ENCODE peak calls at places on chromosomes 4 and X, in four cellular contexts. Q is brain microvascular endothelial cell, A is RWPE1, M is neural crest cell. O is an unnamed sample.

GRCh38 chr4:26083987-26084386 is 170.0 kb downstream of the SMIM20 start:
- DNase-seq in Q (peak; percentile 70), A (peak; percentile 86), M (no peak), O (peak; percentile 62)

GRCh38 chr4:149441338-149441737 is 374.3 kb downstream of the IQCM start:
- DNase-seq in Q (peak; percentile 24), A (peak; percentile 3), M (no peak), O (peak; percentile 4)

GRCh38 chr4:11623726-11624037 is 195.0 kb upstream of the HS3ST1 start:
- DNase-seq in Q (no peak), A (no peak), M (no peak), O (no peak)

GRCh38 chr4:1728061-1728980 is 7.0 kb downstream of the TACC3 start:
- DNase-seq in Q (no peak), A (no peak), M (no peak), O (no peak)

GRCh38 chrX:150913511-150913910 is 15.0 kb upstream of the CD99L2 start:
- DNase-seq in Q (no peak), A (no peak), M (no peak), O (peak; percentile 41)

GRCh38 chr4:154559141-154559841 is 3.5 kb upstream of the FGB start:
- DNase-seq in Q (peak; percentile 75), A (peak; percentile 57), M (no peak), O (no peak)

GRCh38 chr4:76198411-76199237 is 15.0 kb downstream of the SCARB2 start:
- DNase-seq in Q (peak; percentile 82), A (peak; percentile 46), M (peak; percentile 41), O (peak; percentile 42)

GRCh38 chr4:76704133-76704881 is 193.6 kb downstream of the SOWAHB start:
- DNase-seq in Q (peak; percentile 34), A (peak; percentile 49), M (no peak), O (no peak)

GRCh38 chr4:124890522-124890921 is 178.0 kb upstream of the ANKRD50 start:
- DNase-seq in Q (no peak), A (no peak), M (no peak), O (peak; percentile 37)

GRCh38 chr4:102169345-102169744 is 175.9 kb downstream of the SLC39A8 start:
- DNase-seq in Q (peak; percentile 5), A (no peak), M (peak; percentile 22), O (no peak)

GRCh38 chrX:108225456-108225730 is 133.8 kb downstream of the ATG4A start:
- DNase-seq in Q (no peak), A (no peak), M (no peak), O (no peak)

GRCh38 chr4:3706565-3707422 is 59.4 kb upstream of the ADRA2C start:
- DNase-seq in Q (no peak), A (no peak), M (no peak), O (no peak)

GRCh38 chrX:148991502-148991901 is 491.1 kb downstream of the AFF2 start:
- DNase-seq in Q (no peak), A (no peak), M (no peak), O (no peak)

DNA sequence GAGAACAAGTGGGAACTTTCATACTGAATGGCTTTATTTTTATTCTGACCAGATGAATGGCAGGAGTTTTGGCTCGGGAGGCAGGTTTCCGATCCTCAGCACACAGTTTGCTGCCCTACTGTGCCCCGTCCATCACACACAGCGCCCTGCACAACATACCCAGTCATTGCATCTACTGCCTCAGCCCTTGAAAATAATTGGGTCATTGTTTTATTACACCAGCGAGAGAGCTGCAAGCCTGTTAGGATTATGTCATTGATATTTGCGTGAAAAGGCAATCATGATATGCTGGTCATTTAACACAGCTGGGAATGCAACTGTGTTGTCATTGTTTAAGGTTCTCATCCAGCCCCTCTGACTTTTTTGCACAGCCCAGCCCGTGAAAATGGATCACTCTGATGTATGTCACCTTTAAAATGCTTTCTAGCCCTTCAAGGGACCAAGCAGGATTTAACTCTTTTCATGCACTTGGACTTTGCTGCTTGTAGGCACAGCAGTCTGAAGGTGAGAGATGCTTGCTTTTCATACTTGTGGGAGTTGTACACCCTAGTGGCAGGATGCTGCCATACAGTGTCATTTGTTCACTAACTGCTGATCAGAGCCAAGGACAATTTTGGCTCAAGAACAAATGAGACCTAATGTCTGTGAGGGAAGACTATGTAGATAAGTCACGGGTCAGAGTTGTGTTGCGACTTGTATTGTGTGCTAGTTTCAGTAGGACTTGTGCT is 62.3 kb downstream of the RTL9 start:
- DNase-seq in Q (no peak), A (no peak), M (peak; percentile 20), O (no peak)
- TF ChIP-seq CTCF in Q (peak; percentile 59), A (no peak), M (peak; percentile 58), O (peak; percentile 16)

GRCh38 chr4:123463869-123464268 is 67.3 kb downstream of the SPRY1 start:
- DNase-seq in Q (no peak), A (no peak), M (peak; percentile 29), O (no peak)
- TF ChIP-seq CTCF in Q (no peak), A (no peak), M (no peak), O (no peak)

GRCh38 chrX:118637997-118638396 is 89.4 kb upstream of the IL13RA1 start:
- DNase-seq in Q (no peak), A (no peak), M (no peak), O (no peak)
- TF ChIP-seq CTCF in Q (no peak), A (no peak), M (peak; percentile 38), O (no peak)

GRCh38 chr4:171846232-171846631 is 33.0 kb downstream of the GALNTL6 start:
- DNase-seq in Q (peak; percentile 74), A (peak; percentile 5), M (peak; percentile 54), O (peak; percentile 4)
- TF ChIP-seq CTCF in Q (peak; percentile 92), A (no peak), M (peak; percentile 77), O (peak; percentile 64)

DNA sequence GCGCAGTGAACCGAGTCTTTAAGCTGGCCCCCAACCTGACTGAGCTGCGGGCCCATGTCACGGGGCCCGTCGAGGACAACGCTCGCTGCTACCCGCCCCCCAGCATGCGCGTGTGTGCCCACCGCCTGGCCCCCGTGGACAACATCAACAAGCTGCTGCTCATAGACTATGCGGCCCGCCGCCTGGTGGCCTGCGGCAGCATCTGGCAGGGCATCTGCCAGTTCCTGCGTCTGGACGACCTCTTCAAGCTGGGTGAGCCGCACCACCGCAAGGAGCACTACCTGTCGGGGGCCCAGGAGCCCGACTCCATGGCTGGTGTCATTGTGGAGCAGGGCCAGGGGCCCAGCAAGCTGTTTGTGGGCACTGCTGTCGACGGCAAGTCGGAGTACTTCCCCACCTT is 2.2 kb downstream of the PLXNA3 start:
- DNase-seq in Q (no peak), A (no peak), M (no peak), O (no peak)
- TF ChIP-seq CTCF in Q (peak; percentile 18), A (no peak), M (no peak), O (no peak)

GRCh38 chrX:112867570-112867969 is 26.9 kb upstream of the AMOT start:
- DNase-seq in Q (no peak), A (peak; percentile 0), M (no peak), O (no peak)
- TF ChIP-seq CTCF in Q (no peak), A (no peak), M (peak; percentile 46), O (no peak)

GRCh38 chr4:7649741-7650531 is 215.2 kb upstream of the PSAPL1 start:
- DNase-seq in Q (peak; percentile 95), A (peak; percentile 88), M (no peak), O (peak; percentile 11)
- TF ChIP-seq CTCF in Q (peak; percentile 20), A (no peak), M (no peak), O (no peak)

DNA sequence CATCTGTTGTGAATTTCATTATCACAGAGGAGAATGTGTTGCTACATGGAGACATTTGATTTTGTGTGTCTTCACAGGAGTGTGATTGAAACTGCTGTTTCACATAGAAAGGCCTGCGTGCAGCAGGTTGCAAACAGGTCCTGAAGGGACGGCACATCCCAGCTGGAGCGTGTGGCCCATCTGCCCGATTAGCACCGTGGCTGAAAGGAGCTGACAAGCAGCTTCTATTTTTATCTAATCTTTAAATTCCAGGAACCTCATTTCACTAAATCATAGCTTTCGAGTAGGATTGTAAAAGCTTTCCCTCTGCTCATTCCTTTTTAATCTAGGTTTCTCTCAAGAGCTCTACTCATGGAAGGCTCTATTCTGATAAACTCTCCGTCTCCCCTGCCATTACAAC is 106.9 kb downstream of the FSTL5 start:
- DNase-seq in Q (no peak), A (no peak), M (no peak), O (no peak)
- TF ChIP-seq CTCF in Q (no peak), A (no peak), M (no peak), O (no peak)

GRCh38 chr4:119785963-119786362 is 157.4 kb upstream of the PDE5A start:
- DNase-seq in Q (peak; percentile 8), A (peak; percentile 9), M (no peak), O (no peak)
- TF ChIP-seq CTCF in Q (peak; percentile 45), A (peak; percentile 17), M (no peak), O (peak; percentile 25)

GRCh38 chrX:133171962-133172708 is 46.0 kb downstream of the TFDP3 start:
- DNase-seq in Q (peak; percentile 10), A (peak; percentile 13), M (no peak), O (no peak)
- TF ChIP-seq CTCF in Q (peak; percentile 54), A (peak; percentile 21), M (peak; percentile 81), O (peak; percentile 8)